ENCODE peak calls at places on chromosomes 13 and 19, in six cellular contexts. B is neuronal stem cell, M is H1, C is tibial nerve, V is hepatocyte, Q is mammary epithelial cell. R is an unnamed sample.
A peak's percentile ranks its signal among the peaks of the same experiment; 100 is the strongest.

GRCh38 chr13:109789262-109789661 is 2.9 kb upstream of the IRS2 start:
- DNase-seq in B (no peak), M (no peak), C (no peak), V (no peak), Q (no peak), R (no peak)

GRCh38 chr13:48727252-48728011 is 73.7 kb downstream of the CYSLTR2 start:
- DNase-seq in B (no peak), M (no peak), C (no peak), V (peak; percentile 67), Q (no peak), R (no peak)

GRCh38 chr13:47549219-47549752 is 451.8 kb downstream of the SUCLA2 start:
- DNase-seq in B (no peak), M (no peak), C (no peak), V (no peak), Q (no peak), R (no peak)

GRCh38 chr13:102589291-102589822 is 7.4 kb upstream of the TPP2 start:
- DNase-seq in B (no peak), M (no peak), C (no peak), V (no peak), Q (no peak), R (no peak)

GRCh38 chr19:35251456-35251855 is 2.7 kb downstream of the LSR start:
- DNase-seq in B (no peak), M (no peak), C (no peak), V (no peak), Q (no peak), R (no peak)

GRCh38 chr13:49821216-49821820 is 28.8 kb upstream of the KPNA3 start:
- DNase-seq in B (no peak), M (no peak), C (no peak), V (no peak), Q (no peak), R (no peak)

GRCh38 chr13:113970810-113971470 is 2.9 kb downstream of the C13orf46 start:
- DNase-seq in B (no peak), M (no peak), C (no peak), V (no peak), Q (peak; percentile 79), R (no peak)

GRCh38 chr19:45402469-45403070 is 2.3 kb downstream of the PPP1R13L start:
- DNase-seq in B (no peak), M (no peak), C (no peak), V (peak; percentile 82), Q (peak; percentile 78), R (no peak)

GRCh38 chr13:43229506-43229905 is 206.1 kb downstream of the DNAJC15 start:
- DNase-seq in B (no peak), M (no peak), C (no peak), V (no peak), Q (no peak), R (no peak)

GRCh38 chr13:24505756-24506155 is 6.8 kb downstream of the PARP4 start:
- DNase-seq in B (no peak), M (no peak), C (no peak), V (no peak), Q (no peak), R (no peak)

GRCh38 chr13:60759499-60759898 is 362.5 kb downstream of the TDRD3 start:
- DNase-seq in B (peak; percentile 63), M (no peak), C (no peak), V (no peak), Q (no peak), R (no peak)

GRCh38 chr13:94710881-94711560 is 1.3 kb downstream of the SOX21 start:
- DNase-seq in B (no peak), M (no peak), C (no peak), V (peak; percentile 43), Q (no peak), R (no peak)

GRCh38 chr19:44548736-44549135 is 19.3 kb upstream of the CEACAM20 start:
- DNase-seq in B (no peak), M (no peak), C (no peak), V (no peak), Q (peak; percentile 62), R (no peak)

GRCh38 chr19:45958763-45959516 is 14.7 kb downstream of the NOVA2 start:
- DNase-seq in B (no peak), M (no peak), C (no peak), V (no peak), Q (no peak), R (no peak)

GRCh38 chr19:38676023-38676877 is 28.8 kb downstream of the ACTN4 start:
- DNase-seq in B (no peak), M (no peak), C (no peak), V (peak; percentile 77), Q (peak; percentile 66), R (no peak)

GRCh38 chr13:113337556-113337955 is 26.4 kb downstream of the GRTP1 start:
- DNase-seq in B (no peak), M (peak; percentile 19), C (no peak), V (no peak), Q (no peak), R (peak; percentile 37)

GRCh38 chr19:6101991-6102390 is 8.3 kb downstream of the RFX2 start:
- DNase-seq in B (no peak), M (no peak), C (no peak), V (no peak), Q (no peak), R (no peak)

DNA sequence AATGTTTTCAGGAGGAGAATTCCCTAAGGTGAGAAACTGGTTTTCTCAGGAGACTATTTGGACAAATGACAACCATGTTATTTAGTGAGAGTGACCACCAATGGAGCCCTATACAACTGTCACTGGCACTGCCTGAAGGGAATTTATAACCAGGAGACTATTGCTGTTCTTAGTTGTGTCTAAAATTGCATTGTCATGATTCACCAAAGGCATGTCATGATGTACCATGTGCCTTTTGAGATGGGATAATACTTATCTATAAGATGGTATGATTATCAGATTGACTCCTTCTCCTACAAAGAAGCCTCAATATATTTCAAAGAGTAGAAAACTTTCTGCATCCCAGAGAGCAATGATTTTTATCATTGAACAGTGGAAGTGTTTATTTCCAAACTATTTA is 739.4 kb upstream of the GPC6 start:
- DNase-seq in B (no peak), M (no peak), C (no peak), V (no peak), Q (no peak), R (no peak)
- H3K27ac ChIP-seq in B (no peak overlapping the region), M (no peak overlapping the region), C (no peak overlapping the region), V (no peak overlapping the region), Q (no peak overlapping the region), R (no peak overlapping the region)

GRCh38 chr13:52067237-52067636 is 42.7 kb downstream of the UTP14C start:
- DNase-seq in B (no peak), M (no peak), C (no peak), V (no peak), Q (no peak), R (no peak)

DNA sequence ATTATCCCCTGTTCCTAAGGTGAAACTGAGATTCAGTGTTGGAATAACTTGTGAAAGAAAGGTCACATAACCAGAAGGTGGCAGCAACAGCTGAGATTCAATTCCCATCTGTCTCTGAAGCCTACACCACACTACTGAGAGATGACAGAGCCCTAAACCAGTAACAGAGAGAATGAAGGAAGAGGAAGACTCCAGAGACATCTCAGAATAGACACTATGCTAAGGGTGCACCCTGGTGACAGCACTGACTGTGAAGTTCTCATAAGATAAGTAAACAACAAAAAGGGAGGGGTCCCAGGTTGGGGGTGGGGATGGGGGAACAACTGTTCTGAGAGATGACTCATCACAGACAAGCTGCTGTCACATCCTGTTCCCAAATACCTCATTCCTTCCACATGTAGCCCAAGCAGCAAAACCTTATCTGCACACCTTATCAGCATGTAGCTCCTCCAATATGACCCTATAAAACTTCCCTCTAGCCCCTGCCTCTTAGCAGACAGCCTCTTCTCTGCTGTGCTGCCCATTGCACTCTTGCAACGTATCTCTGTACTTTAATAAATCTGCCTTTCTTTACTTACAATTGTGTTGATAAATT is 46.5 kb downstream of the UTP14C start:
- DNase-seq in B (no peak), M (no peak), C (no peak), V (no peak), Q (peak; percentile 46), R (no peak)
- H3K4me3 ChIP-seq in B (no peak overlapping the region), M (no peak overlapping the region), C (no peak overlapping the region), V (no peak overlapping the region), Q (no peak overlapping the region), R (no peak overlapping the region)

DNA sequence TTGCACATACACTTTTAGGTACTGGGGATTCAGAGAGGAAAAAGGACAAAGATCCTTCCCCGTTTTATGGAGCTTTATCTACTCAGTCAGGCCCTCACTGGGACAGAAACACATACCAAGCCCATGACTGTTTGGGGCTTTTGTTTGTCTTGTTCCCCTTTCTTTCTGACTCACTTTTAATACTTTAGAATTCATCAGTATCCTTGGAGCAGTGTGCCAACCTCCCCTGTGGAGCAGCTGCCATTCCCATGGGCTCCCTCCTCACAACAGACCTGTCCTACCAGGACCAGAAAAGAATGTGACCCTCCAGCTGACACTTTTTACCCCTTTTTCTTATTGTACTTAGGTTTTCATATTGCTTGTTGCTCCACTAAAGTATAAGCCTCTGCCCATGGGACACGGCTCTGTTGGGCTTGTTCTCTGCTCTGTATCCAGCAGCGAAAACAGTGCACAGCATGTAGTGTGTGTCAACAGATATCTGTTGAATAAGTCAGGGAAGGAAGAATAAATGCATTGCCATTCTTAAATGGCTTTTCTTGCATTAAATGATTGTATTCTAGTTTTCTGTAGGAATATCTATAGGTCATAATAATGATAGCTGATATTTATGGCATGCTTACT is 431.1 kb downstream of the EFNB2 start:
- DNase-seq in B (peak; percentile 42), M (no peak), C (no peak), V (peak; percentile 33), Q (peak; percentile 84), R (no peak)
- H3K4me1 ChIP-seq in B (peaks cover 25% of the 10 kb centered on the region), M (peaks cover 5% of the 10 kb centered on the region), C (no peaks in the 10 kb centered on the region), V (peaks cover 41% of the 10 kb centered on the region), Q (peaks cover 20% of the 10 kb centered on the region), R (peaks cover 4% of the 10 kb centered on the region)

GRCh38 chr13:40812102-40812501 is 22.7 kb downstream of the SLC25A15 start:
- DNase-seq in B (no peak), M (no peak), C (no peak), V (no peak), Q (no peak), R (no peak)

GRCh38 chr13:40809471-40809870 is 20.1 kb downstream of the SLC25A15 start:
- DNase-seq in B (no peak), M (no peak), C (no peak), V (no peak), Q (no peak), R (no peak)

GRCh38 chr13:40812724-40813445 is 23.5 kb downstream of the SLC25A15 start:
- DNase-seq in B (no peak), M (no peak), C (no peak), V (no peak), Q (peak; percentile 64), R (no peak)

GRCh38 chr13:40814803-40815202 is 25.4 kb downstream of the SLC25A15 start:
- DNase-seq in B (no peak), M (no peak), C (no peak), V (no peak), Q (no peak), R (no peak)

DNA sequence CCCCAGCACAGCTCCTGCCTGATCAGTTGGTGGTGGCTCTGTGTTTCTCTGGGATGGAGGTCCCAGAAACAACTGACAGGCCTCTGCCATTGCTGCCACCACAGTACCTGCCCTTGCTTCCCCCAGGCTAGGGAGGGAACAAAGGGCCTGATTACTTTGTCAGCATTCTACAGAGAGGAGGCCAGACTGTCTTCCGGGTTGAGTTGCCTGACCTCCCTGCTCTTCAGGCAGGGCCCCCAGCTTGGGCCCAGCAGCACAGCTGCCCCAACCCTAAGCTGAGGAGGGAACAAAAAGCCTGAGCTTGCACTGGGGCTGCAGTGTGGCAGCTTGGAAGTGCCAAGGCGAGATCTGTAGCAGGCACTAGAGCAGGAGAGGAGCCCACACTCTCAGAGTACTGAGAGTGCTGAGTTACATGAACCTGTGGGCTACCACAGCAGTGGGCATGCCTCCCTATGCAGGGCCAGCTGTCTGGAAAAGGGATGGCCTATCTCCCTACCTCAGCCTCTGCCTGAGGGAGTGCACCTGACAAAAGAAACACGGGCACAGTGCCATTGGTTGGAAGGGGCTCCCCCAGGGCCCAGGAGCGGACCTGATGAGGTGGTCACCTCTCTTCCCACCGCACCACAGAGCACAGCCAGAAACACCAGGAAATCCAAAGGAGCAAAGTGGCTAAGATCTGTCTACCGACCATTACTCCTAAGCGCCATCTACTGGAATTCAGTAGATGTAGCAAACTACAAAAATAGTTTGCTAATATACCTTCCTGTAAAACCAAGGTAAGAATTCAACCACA is 24.4 kb downstream of the SLC25A15 start:
- DNase-seq in B (no peak), M (no peak), C (no peak), V (peak; percentile 35), Q (peak; percentile 11), R (peak; percentile 4)
- H3K27ac ChIP-seq in B (no peak overlapping the region), M (no peak overlapping the region), C (no peak overlapping the region), V (no peak overlapping the region), Q (no peak overlapping the region), R (no peak overlapping the region)

R was measured in iPS DF 6.9.